ENCODE peak calls at places on chromosomes 16 and 17, in nine cellular contexts. N is K562, Z is upper lobe of left lung, X is esophagus muscularis mucosa, J is sigmoid colon, T is GM12878, O is HepG2, H is stomach, E is SK-N-SH. L is an unnamed sample.

GRCh38 chr17:28745052-28745776 is 1.4 kb downstream of the TRAF4 start:
- DNase-seq in O (peak), H (peak), T (no peak), J (peak), Z (peak), E (peak), N (peak), X (no peak), L (peak)

GRCh38 chr16:75080205-75081029 is 36.2 kb downstream of the LDHD start:
- DNase-seq in H (no peak), Z (no peak), T (no peak), J (no peak), N (no peak), E (no peak), O (no peak), X (no peak), L (no peak)

GRCh38 chr16:87451563-87452210 is 41.1 kb downstream of the ZCCHC14 start:
- DNase-seq in X (no peak), O (no peak), J (peak), T (no peak), N (no peak), H (no peak), Z (no peak), E (no peak), L (no peak)

GRCh38 chr17:69608808-69609494 is 194.5 kb downstream of the MAP2K6 start:
- DNase-seq in J (no peak), T (no peak), O (no peak), H (no peak), Z (no peak), N (no peak), E (no peak), X (no peak), L (no peak)

GRCh38 chr17:45253879-45254278 is 8.0 kb downstream of the SPATA32 start:
- DNase-seq in X (no peak), O (no peak), J (no peak), H (no peak), N (peak), T (no peak), E (no peak), Z (no peak), L (no peak)

GRCh38 chr17:9402590-9403199 is 172.9 kb downstream of the STX8 start:
- DNase-seq in J (no peak), H (no peak), E (peak), T (no peak), O (peak), Z (no peak), X (no peak), N (no peak), L (peak)

GRCh38 chr16:21104124-21104860 is 46.4 kb downstream of the DNAH3 start:
- DNase-seq in E (peak), T (no peak), J (no peak), X (peak), O (no peak), H (no peak), N (no peak), Z (no peak), L (no peak)

GRCh38 chr17:64580384-64581307 is 73.9 kb downstream of the CEP95 start:
- DNase-seq in Z (no peak), E (no peak), J (no peak), O (no peak), H (no peak), T (no peak), N (no peak), X (no peak), L (no peak)

GRCh38 chr17:47205419-47205963 is 3.7 kb upstream of the MYL4 start:
- DNase-seq in X (no peak), E (no peak), Z (no peak), J (peak), N (no peak), H (peak), T (peak), O (no peak), L (peak)

GRCh38 chr16:14608604-14609003 is 21.5 kb downstream of the PARN start:
- DNase-seq in N (no peak), E (no peak), O (peak), T (no peak), J (no peak), Z (no peak), X (no peak), H (no peak), L (no peak)

GRCh38 chr16:90018297-90019200 is 707 bp downstream of the DBNDD1 start:
- DNase-seq in O (no peak), H (peak), N (peak), E (peak), Z (peak), X (no peak), T (no peak), J (no peak), L (peak)

GRCh38 chr17:59154335-59154720 is 658 bp downstream of the SKA2 start:
- DNase-seq in N (peak), H (peak), T (no peak), J (peak), E (peak), O (peak), X (no peak), Z (peak), L (peak)

GRCh38 chr16:85075236-85075924 is 36.9 kb downstream of the CIBAR2 start:
- DNase-seq in Z (no peak), N (peak), H (no peak), O (no peak), J (no peak), E (no peak), T (no peak), X (no peak), L (no peak)

DNA sequence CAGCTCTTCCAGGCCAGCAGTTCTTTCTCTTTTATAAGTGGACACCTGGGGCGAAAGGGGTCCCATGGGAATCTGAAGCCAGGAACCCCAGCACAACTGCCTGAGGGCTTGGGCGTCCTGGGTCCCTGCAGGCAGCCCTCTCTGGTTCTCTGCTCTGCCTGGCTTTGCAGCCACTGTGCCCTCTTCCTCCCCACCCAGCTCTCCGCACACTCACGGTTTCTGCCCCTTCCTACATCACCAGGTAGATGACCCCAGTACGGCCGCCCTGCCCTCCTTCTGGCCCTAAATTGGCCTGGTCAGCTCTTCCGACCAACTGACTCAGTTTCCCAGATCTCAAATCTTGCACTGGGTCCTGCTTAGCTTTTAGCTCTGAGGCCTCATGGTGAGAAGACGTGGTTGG is 225.3 kb downstream of the KATNIP start:
- DNase-seq in O (no peak), Z (no peak), E (no peak), T (no peak), J (no peak), N (no peak), X (no peak), H (no peak), L (no peak)
- TF ChIP-seq POLR2AphosphoS5 in O (no peak), Z (no peak), E (no peak), T (no peak), J (no peak), N (no peak), X (no peak), H (no peak), L (no peak)

GRCh38 chr17:77863814-77864161 is 94.7 kb upstream of the TNRC6C start:
- DNase-seq in T (no peak), J (no peak), E (peak), N (peak), Z (no peak), O (peak), H (no peak), X (no peak), L (peak)
- TF ChIP-seq EP300 in T (no peak), J (no peak), E (no peak), N (no peak), Z (no peak), O (no peak), H (no peak), X (no peak), L (no peak)

DNA sequence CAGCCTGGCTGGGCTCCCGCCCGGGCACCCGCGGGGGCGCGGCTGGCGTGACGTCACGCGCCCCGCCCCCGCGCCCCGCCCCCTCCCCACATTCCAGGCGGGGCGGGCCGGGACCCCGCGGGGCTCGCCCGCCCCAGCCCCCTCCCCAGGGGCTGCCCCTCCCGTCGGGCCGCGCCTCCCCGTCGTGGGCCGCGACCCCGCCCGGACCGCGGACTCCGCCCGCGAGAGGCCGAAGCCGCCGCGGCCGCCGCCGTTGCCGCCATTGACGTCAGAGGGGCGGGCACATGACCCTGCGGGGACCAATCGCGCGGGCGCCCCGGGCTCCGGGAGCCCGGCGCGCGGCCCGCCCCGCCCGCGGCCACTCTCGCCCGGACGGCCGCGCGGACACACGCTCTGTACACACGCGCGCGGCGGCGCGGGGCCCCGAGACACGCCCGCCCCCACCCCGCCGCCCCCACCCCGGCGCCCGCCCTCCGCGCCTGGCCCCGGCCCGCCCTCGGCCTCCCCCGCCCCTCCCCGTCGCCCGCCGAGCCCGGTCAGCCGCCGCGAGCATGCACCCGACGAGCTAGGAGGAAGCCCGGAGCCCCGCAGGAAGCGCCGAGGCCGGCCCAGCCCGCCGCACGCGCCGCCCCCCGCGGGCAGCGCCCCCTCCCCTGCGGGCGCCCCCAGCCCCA is at the start of gene CMIP:
- DNase-seq in H (peak), T (no peak), J (peak), Z (peak), E (peak), O (peak), N (peak), X (no peak), L (peak)
- TF ChIP-seq POLR2AphosphoS5 in H (no peak), T (no peak), J (no peak), Z (no peak), E (no peak), O (no peak), N (no peak), X (no peak), L (no peak)

DNA sequence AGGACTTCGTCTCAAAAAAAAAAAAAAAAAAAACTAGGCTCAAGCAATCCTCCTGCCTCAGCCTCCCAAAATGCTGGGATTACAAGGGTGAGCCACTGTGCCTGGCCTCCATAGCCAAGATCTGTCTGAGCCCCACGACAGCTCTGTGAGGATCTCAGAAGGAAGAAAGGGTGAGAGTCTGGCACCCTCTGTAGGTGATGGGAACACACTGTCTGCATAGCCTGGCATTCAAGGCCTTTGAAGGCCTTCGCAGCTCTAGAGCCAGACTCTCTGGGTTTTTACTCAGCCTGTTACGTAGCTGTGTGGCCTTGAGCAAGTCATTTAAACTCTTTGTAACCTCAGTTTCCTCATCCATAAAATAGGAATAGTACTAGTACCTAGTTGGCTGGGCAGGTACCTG is 6.3 kb upstream of the XPO6 start:
- DNase-seq in T (no peak), E (no peak), Z (no peak), J (no peak), O (peak), N (no peak), X (no peak), H (peak), L (peak)
- TF ChIP-seq EP300 in T (no peak), E (no peak), Z (no peak), J (no peak), O (no peak), N (no peak), X (no peak), H (no peak), L (no peak)

GRCh38 chr17:2195729-2196128 is 107.9 kb downstream of the SMG6 start:
- DNase-seq in O (no peak), E (no peak), X (no peak), H (no peak), N (no peak), Z (no peak), T (peak), J (no peak), L (no peak)
- TF ChIP-seq POLR2AphosphoS5 in O (no peak), E (no peak), X (no peak), H (no peak), N (no peak), Z (no peak), T (no peak), J (no peak), L (no peak)

GRCh38 chr17:20926532-20926931 is 116.3 kb downstream of the USP22 start:
- DNase-seq in O (no peak), T (no peak), X (no peak), E (no peak), H (no peak), J (no peak), Z (no peak), N (no peak), L (no peak)

GRCh38 chr17:20925091-20925490 is 117.7 kb downstream of the USP22 start:
- DNase-seq in X (no peak), N (no peak), E (no peak), O (no peak), T (no peak), H (no peak), J (no peak), Z (no peak), L (no peak)

GRCh38 chr17:20925954-20926353 is 116.9 kb downstream of the USP22 start:
- DNase-seq in N (no peak), O (no peak), J (no peak), H (no peak), T (no peak), Z (no peak), E (no peak), X (no peak), L (no peak)

GRCh38 chr17:20922128-20922670 is 120.6 kb downstream of the USP22 start:
- DNase-seq in J (no peak), H (no peak), O (no peak), E (no peak), T (no peak), X (no peak), N (no peak), Z (no peak), L (no peak)

DNA sequence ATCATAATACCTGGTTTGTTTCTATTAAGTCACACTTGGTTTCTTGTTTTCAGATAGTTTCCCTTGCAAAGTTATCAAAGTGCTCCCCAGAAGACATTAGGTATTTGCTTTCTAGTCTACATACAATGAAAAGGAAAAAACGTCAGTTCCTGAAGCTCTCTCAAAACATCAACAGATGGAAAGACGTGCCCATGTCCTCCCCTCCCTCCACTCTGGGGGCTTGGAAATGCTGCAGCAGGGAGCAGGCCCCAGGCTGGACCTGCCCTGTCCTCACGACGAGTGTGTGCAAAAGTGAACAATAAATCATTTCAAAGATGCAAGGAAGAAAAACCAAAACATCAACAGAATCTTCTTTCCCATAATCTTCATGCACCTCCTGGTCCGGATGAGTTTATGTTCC is 118.5 kb downstream of the USP22 start:
- DNase-seq in J (no peak), X (no peak), E (no peak), H (no peak), T (no peak), O (no peak), Z (no peak), N (no peak), L (no peak)
- TF ChIP-seq EP300 in J (no peak), X (no peak), E (no peak), H (no peak), T (no peak), O (no peak), Z (no peak), N (no peak), L (no peak)

GRCh38 chr16:73036074-73036826 is 11.7 kb downstream of the ZFHX3 start:
- DNase-seq in X (no peak), H (no peak), J (no peak), T (peak), O (no peak), N (no peak), E (no peak), Z (no peak), L (no peak)
- TF ChIP-seq POLR2AphosphoS5 in X (no peak), H (no peak), J (no peak), T (peak), O (no peak), N (no peak), E (no peak), Z (no peak), L (no peak)